ENCODE peak calls at places on chromosomes 2 and 18, in nine cellular contexts. H is NCI-H526; Z is A549; O is GF-D8; S is HuH-7.5; R is CD8-positive, alpha-beta T cell; M is kidney; N is GM13977; A is stimulated activated CD8-positive, alpha-beta memory T cell treated with anti-CD3 and anti-CD28 coated beads, Interleukin-15, amount 100 ng/mL, for 1 hour. B is an unnamed sample.

GRCh38 chr2:65021709-65022108 is 32.5 kb downstream of the SLC1A4 start:
- DNase-seq in H (no peak), Z (no peak), O (no peak), S (no peak), R (no peak), M (no peak), N (no peak), A (no peak), B (no peak)

GRCh38 chr18:50649821-50650220 is 89.9 kb downstream of the MAPK4 start:
- DNase-seq in H (no peak), Z (no peak), O (no peak), S (no peak), R (no peak), M (no peak), N (no peak), A (no peak), B (no peak)

GRCh38 chr2:150528861-150529801 is 41.7 kb upstream of the RND3 start:
- DNase-seq in H (peak), Z (peak), O (no peak), S (no peak), R (no peak), M (no peak), N (peak), A (no peak), B (no peak)

GRCh38 chr2:112156152-112156986 is 18.2 kb downstream of the FBLN7 start:
- DNase-seq in H (no peak), Z (no peak), O (no peak), S (no peak), R (peak), M (no peak), N (no peak), A (no peak), B (peak)

GRCh38 chr2:145851730-145852129 is 1331.8 kb upstream of the ZEB2 start:
- DNase-seq in H (no peak), Z (no peak), O (no peak), S (no peak), R (no peak), M (no peak), N (no peak), A (no peak), B (no peak)

GRCh38 chr2:181143790-181144300 is 163.4 kb downstream of the UBE2E3 start:
- DNase-seq in H (no peak), Z (no peak), O (no peak), S (no peak), R (no peak), M (no peak), N (no peak), A (no peak), B (no peak)

GRCh38 chr2:238160206-238161129 is 1.7 kb downstream of the ERFE start:
- DNase-seq in H (no peak), Z (peak), O (no peak), S (peak), R (no peak), M (peak), N (no peak), A (no peak), B (peak)

GRCh38 chr18:41932899-41933298 is 22.1 kb upstream of the PIK3C3 start:
- DNase-seq in H (no peak), Z (no peak), O (no peak), S (no peak), R (no peak), M (no peak), N (no peak), A (no peak), B (no peak)

GRCh38 chr18:27861539-27861938 is 315.4 kb downstream of the CDH2 start:
- DNase-seq in H (peak), Z (no peak), O (no peak), S (no peak), R (no peak), M (no peak), N (no peak), A (no peak), B (no peak)

GRCh38 chr2:101474752-101475384 is at the start of gene RFX8:
- DNase-seq in H (no peak), Z (no peak), O (peak), S (no peak), R (peak), M (no peak), N (peak), A (no peak), B (peak)

GRCh38 chr2:179263460-179264237 is 983 bp downstream of the SESTD1 start:
- DNase-seq in H (peak), Z (peak), O (no peak), S (peak), R (no peak), M (peak), N (peak), A (no peak), B (peak)